ENCODE peak calls at places on chromosomes 3 and 15, in four cellular contexts. K, Y, L and U are unnamed samples.

GRCh38 chr15:39549912-39550311 is 31.0 kb upstream of the THBS1 start:
- DNase-seq in K (no peak), Y (no peak), L (no peak), U (no peak)

GRCh38 chr15:43105077-43105769 is 615 bp downstream of the UBR1 start:
- DNase-seq in K (no peak), Y (peak; percentile 9), L (peak; percentile 44), U (peak; percentile 12)

GRCh38 chr3:73070675-73071575 is 9.5 kb downstream of the EBLN2 start:
- DNase-seq in K (no peak), Y (peak; percentile 7), L (no peak), U (no peak)

GRCh38 chr15:44193651-44194396 is 1.2 kb downstream of the FRMD5 start:
- DNase-seq in K (peak; percentile 62), Y (no peak), L (no peak), U (peak; percentile 8)

GRCh38 chr3:127908202-127908601 is 6.8 kb upstream of the KBTBD12 start:
- DNase-seq in K (no peak), Y (no peak), L (peak; percentile 7), U (no peak)

GRCh38 chr3:21703291-21703690 is 47.7 kb downstream of the ZNF385D start:
- DNase-seq in K (no peak), Y (no peak), L (no peak), U (no peak)

GRCh38 chr15:50854594-50855490 is 53.6 kb upstream of the AP4E1 start:
- DNase-seq in K (no peak), Y (peak; percentile 18), L (no peak), U (peak; percentile 27)

GRCh38 chr3:156509209-156510174 is 45.4 kb downstream of the SSR3 start:
- DNase-seq in K (no peak), Y (peak; percentile 18), L (peak; percentile 63), U (peak; percentile 63)

GRCh38 chr15:57343526-57343925 is 32.8 kb upstream of the CGNL1 start:
- DNase-seq in K (no peak), Y (no peak), L (no peak), U (no peak)

GRCh38 chr3:25604107-25604805 is 60.5 kb downstream of the TOP2B start:
- DNase-seq in K (no peak), Y (no peak), L (peak; percentile 81), U (no peak)

GRCh38 chr15:33146051-33146450 is 48.5 kb downstream of the FMN1 start:
- DNase-seq in K (no peak), Y (no peak), L (no peak), U (no peak)

GRCh38 chr3:12932347-12932746 is 91.0 kb upstream of the RPL32 start:
- DNase-seq in K (no peak), Y (no peak), L (no peak), U (no peak)

GRCh38 chr15:68126415-68126814 is 72.3 kb downstream of the PIAS1 start:
- DNase-seq in K (no peak), Y (no peak), L (no peak), U (no peak)

GRCh38 chr3:133574260-133574881 is 885 bp downstream of the CDV3 start:
- DNase-seq in K (peak; percentile 72), Y (peak; percentile 44), L (peak; percentile 53), U (no peak)

GRCh38 chr3:20669184-20669583 is 483.2 kb upstream of the SGO1 start:
- DNase-seq in K (no peak), Y (no peak), L (no peak), U (no peak)

GRCh38 chr15:89089316-89090230 is 1.3 kb downstream of the ABHD2 start:
- DNase-seq in K (no peak), Y (no peak), L (no peak), U (no peak)

GRCh38 chr3:179613807-179614206 is 9.2 kb downstream of the NDUFB5 start:
- DNase-seq in K (no peak), Y (no peak), L (no peak), U (no peak)

GRCh38 chr15:56052389-56053045 is 59.1 kb upstream of the NEDD4 start:
- DNase-seq in K (no peak), Y (peak; percentile 13), L (peak; percentile 31), U (peak; percentile 75)

GRCh38 chr15:78034495-78035191 is 42.9 kb downstream of the TBC1D2B start:
- DNase-seq in K (no peak), Y (no peak), L (no peak), U (no peak)

GRCh38 chr3:55405436-55405835 is 81.7 kb downstream of the WNT5A start:
- DNase-seq in K (peak; percentile 85), Y (no peak), L (peak; percentile 13), U (peak; percentile 13)

GRCh38 chr3:153038779-153039178 is 123.2 kb upstream of the RAP2B start:
- DNase-seq in K (no peak), Y (peak; percentile 19), L (no peak), U (no peak)

GRCh38 chr3:162498626-162499025 is 1002.0 kb downstream of the OTOL1 start:
- DNase-seq in K (no peak), Y (no peak), L (no peak), U (no peak)

GRCh38 chr3:5645311-5646029 is 458.0 kb downstream of the EDEM1 start:
- DNase-seq in K (no peak), Y (no peak), L (no peak), U (no peak)

GRCh38 chr3:183312433-183312832 is 59.4 kb downstream of the B3GNT5 start:
- DNase-seq in K (no peak), Y (no peak), L (no peak), U (no peak)

GRCh38 chr3:79085166-79085565 is 682.6 kb downstream of the ROBO1 start:
- DNase-seq in K (no peak), Y (no peak), L (no peak), U (no peak)

GRCh38 chr15:52408823-52409222 is 113.2 kb upstream of the MYO5C start:
- DNase-seq in K (no peak), Y (peak; percentile 6), L (no peak), U (peak; percentile 13)

GRCh38 chr3:176906046-176906905 is 291.0 kb downstream of the TBL1XR1 start:
- DNase-seq in K (no peak), Y (peak; percentile 23), L (no peak), U (no peak)

GRCh38 chr3:150763841-150764483 is 993 bp upstream of the SIAH2 start:
- DNase-seq in K (no peak), Y (peak; percentile 66), L (peak; percentile 73), U (peak; percentile 74)

GRCh38 chr15:101276501-101277037 is 716 bp downstream of the SELENOS start:
- DNase-seq in K (no peak), Y (no peak), L (no peak), U (peak; percentile 52)

GRCh38 chr15:76752549-76752948 is 152.6 kb downstream of the SCAPER start:
- DNase-seq in K (no peak), Y (no peak), L (no peak), U (no peak)

GRCh38 chr3:46713898-46714552 is 3.6 kb downstream of the PRSS50 start:
- DNase-seq in K (no peak), Y (no peak), L (no peak), U (no peak)

GRCh38 chr15:72827216-72827615 is 43.7 kb upstream of the ADPGK start:
- DNase-seq in K (no peak), Y (no peak), L (no peak), U (no peak)

GRCh38 chr3:179898024-179898423 is 138.7 kb downstream of the PEX5L start:
- DNase-seq in K (no peak), Y (peak; percentile 23), L (peak; percentile 79), U (peak; percentile 2)

GRCh38 chr3:87145553-87145952 is 81.6 kb upstream of the CHMP2B start:
- DNase-seq in K (peak; percentile 76), Y (peak; percentile 14), L (peak; percentile 8), U (no peak)

GRCh38 chr15:80482686-80483085 is 78.5 kb downstream of the ARNT2 start:
- DNase-seq in K (no peak), Y (no peak), L (no peak), U (no peak)

GRCh38 chr3:30502742-30503073 is 103.7 kb upstream of the TGFBR2 start:
- DNase-seq in K (no peak), Y (no peak), L (no peak), U (no peak)
- TF ChIP-seq PHF8 in K (no peak), Y (no peak), L (no peak), U (no peak)

GRCh38 chr3:42014949-42015533 is 53.1 kb upstream of the ULK4 start:
- DNase-seq in K (no peak), Y (peak; percentile 85), L (peak; percentile 49), U (no peak)

GRCh38 chr3:42012378-42012934 is 50.6 kb upstream of the ULK4 start:
- DNase-seq in K (no peak), Y (no peak), L (no peak), U (no peak)

GRCh38 chr3:42014443-42014945 is 52.6 kb upstream of the ULK4 start:
- DNase-seq in K (no peak), Y (no peak), L (no peak), U (no peak)

GRCh38 chr3:42012935-42013651 is 51.2 kb upstream of the ULK4 start:
- DNase-seq in K (peak; percentile 72), Y (peak; percentile 37), L (peak; percentile 93), U (peak; percentile 56)

GRCh38 chr3:42013652-42014442 is 51.9 kb upstream of the ULK4 start:
- DNase-seq in K (peak; percentile 62), Y (no peak), L (peak; percentile 59), U (no peak)
- TF ChIP-seq PHF8 in K (peak; percentile 46), Y (peak; percentile 48), L (peak; percentile 52), U (no peak)

GRCh38 chr3:105429034-105429762 is 62.5 kb downstream of the ALCAM start:
- DNase-seq in K (no peak), Y (peak; percentile 5), L (no peak), U (no peak)
- TF ChIP-seq PHF8 in K (no peak), Y (no peak), L (no peak), U (no peak)

GRCh38 chr15:40747685-40748631 is 7.1 kb downstream of the RMDN3 start:
- DNase-seq in K (no peak), Y (no peak), L (no peak), U (no peak)
- TF ChIP-seq PHF8 in K (no peak), Y (no peak), L (no peak), U (no peak)

DNA sequence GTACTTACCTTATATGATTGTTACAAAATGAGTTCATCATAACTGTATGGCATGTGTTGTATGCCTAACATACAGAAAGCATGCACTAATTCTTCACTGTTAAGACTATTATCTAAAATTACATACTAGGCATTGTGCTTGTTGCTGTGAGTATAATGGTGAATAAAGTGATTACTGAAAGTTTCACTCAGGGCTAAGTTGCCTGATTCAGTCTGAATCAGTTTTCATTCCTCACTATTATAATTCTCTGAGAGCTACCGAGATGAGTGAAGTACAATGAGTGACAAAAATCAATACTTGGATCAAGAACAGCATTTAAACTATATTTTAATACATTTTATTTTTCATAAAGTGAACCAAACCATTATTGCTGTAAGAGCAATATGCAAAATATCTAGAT is 7.5 kb upstream of the GCSAM start:
- DNase-seq in K (no peak), Y (no peak), L (no peak), U (no peak)
- TF ChIP-seq PHF8 in K (no peak), Y (no peak), L (no peak), U (no peak)

GRCh38 chr3:119437852-119438251 is 25.6 kb downstream of the TMEM39A start:
- DNase-seq in K (no peak), Y (no peak), L (no peak), U (no peak)
- TF ChIP-seq PHF8 in K (no peak), Y (no peak), L (no peak), U (no peak)